ENCODE peak calls at places on chromosome 16, in four cellular contexts. X is iris pigment epithelial cell; L is RWPE1; H is activated naive CD8-positive, alpha-beta T cell treated with anti-CD3 and anti-CD28 coated beads, Interleukin-2, amount 50 U/mL, for 24 hours. V is an unnamed sample.

GRCh38 chr16:61993076-61993475 is 43.2 kb downstream of the CDH8 start:
- DNase-seq in X (no peak), L (no peak), H (no peak), V (no peak)

GRCh38 chr16:22843122-22843521 is 29.2 kb downstream of the HS3ST2 start:
- DNase-seq in X (no peak), L (no peak), H (no peak), V (no peak)

GRCh38 chr16:15440852-15441251 is 6.5 kb downstream of the BMERB1 start:
- DNase-seq in X (peak; percentile 91), L (no peak), H (no peak), V (no peak)

GRCh38 chr16:69851491-69852240 is 89.5 kb downstream of the WWP2 start:
- DNase-seq in X (peak; percentile 14), L (no peak), H (no peak), V (no peak)

GRCh38 chr16:86697715-86698114 is 119.4 kb downstream of the FOXL1 start:
- DNase-seq in X (peak; percentile 56), L (no peak), H (no peak), V (no peak)

GRCh38 chr16:79156761-79157160 is 443.8 kb downstream of the MAF start:
- DNase-seq in X (no peak), L (no peak), H (no peak), V (no peak)

GRCh38 chr16:70267516-70267915 is 15.8 kb upstream of the EXOSC6 start:
- DNase-seq in X (peak; percentile 61), L (no peak), H (no peak), V (peak; percentile 40)

GRCh38 chr16:11032922-11033291 is 88.5 kb downstream of the CLEC16A start:
- DNase-seq in X (peak; percentile 71), L (no peak), H (no peak), V (no peak)

GRCh38 chr16:86580063-86580797 is 1.9 kb downstream of the FOXL1 start:
- DNase-seq in X (no peak), L (no peak), H (no peak), V (no peak)

GRCh38 chr16:7025616-7026190 is 306.9 kb upstream of the RBFOX1 start:
- DNase-seq in X (peak; percentile 18), L (peak; percentile 6), H (peak; percentile 51), V (peak; percentile 44)

GRCh38 chr16:59854846-59855439 is 1120.8 kb upstream of the GOT2 start:
- DNase-seq in X (no peak), L (no peak), H (no peak), V (no peak)

GRCh38 chr16:55452996-55453395 is 26.0 kb upstream of the MMP2 start:
- DNase-seq in X (no peak), L (no peak), H (no peak), V (no peak)

GRCh38 chr16:89322381-89323119 is 105.0 kb downstream of the ZNF778 start:
- DNase-seq in X (peak; percentile 93), L (no peak), H (no peak), V (no peak)

GRCh38 chr16:2799205-2799851 is 1.1 kb downstream of the PRSS41 start:
- DNase-seq in X (no peak), L (no peak), H (no peak), V (no peak)

GRCh38 chr16:77723108-77723514 is 797 bp downstream of the NUDT7 start:
- DNase-seq in X (peak; percentile 54), L (no peak), H (no peak), V (peak; percentile 24)

GRCh38 chr16:54033747-54034146 is 252.8 kb downstream of the IRX3 start:
- DNase-seq in X (no peak), L (no peak), H (no peak), V (no peak)

GRCh38 chr16:72894291-72895151 is 153.4 kb downstream of the ZFHX3 start:
- DNase-seq in X (no peak), L (no peak), H (no peak), V (no peak)

GRCh38 chr16:1768767-1769401 is 2.5 kb downstream of the NME3 start:
- DNase-seq in X (no peak), L (no peak), H (no peak), V (no peak)

GRCh38 chr16:65481956-65482355 is 360.1 kb upstream of the CDH11 start:
- DNase-seq in X (no peak), L (peak; percentile 37), H (no peak), V (no peak)

GRCh38 chr16:906296-906695 is 64.5 kb downstream of the LMF1 start:
- DNase-seq in X (no peak), L (no peak), H (no peak), V (no peak)

GRCh38 chr16:73956592-73957495 is 339.8 kb upstream of the PSMD7 start:
- DNase-seq in X (peak; percentile 64), L (peak; percentile 60), H (peak; percentile 32), V (peak; percentile 40)

GRCh38 chr16:27225536-27226360 is 22.4 kb downstream of the KDM8 start:
- DNase-seq in X (no peak), L (no peak), H (no peak), V (no peak)

GRCh38 chr16:50309156-50309526 is 42.8 kb downstream of the ADCY7 start:
- DNase-seq in X (no peak), L (no peak), H (no peak), V (peak; percentile 5)

GRCh38 chr16:72921620-72922019 is 126.3 kb downstream of the ZFHX3 start:
- DNase-seq in X (peak; percentile 64), L (no peak), H (no peak), V (no peak)

GRCh38 chr16:22092143-22092933 is at the start of gene VWA3A:
- DNase-seq in X (peak; percentile 46), L (no peak), H (no peak), V (no peak)

GRCh38 chr16:87101903-87102302 is 215.3 kb downstream of the C16orf95 start:
- DNase-seq in X (peak; percentile 49), L (no peak), H (no peak), V (no peak)

GRCh38 chr16:8866118-8866883 is 2.5 kb downstream of the CARHSP1 start:
- DNase-seq in X (no peak), L (no peak), H (no peak), V (no peak)

GRCh38 chr16:58433569-58433951 is 41.3 kb downstream of the GINS3 start:
- DNase-seq in X (no peak), L (no peak), H (no peak), V (no peak)

GRCh38 chr16:85968041-85968920 is 69.3 kb downstream of the IRF8 start:
- DNase-seq in X (peak; percentile 12), L (no peak), H (no peak), V (no peak)

GRCh38 chr16:19645557-19645981 is 72.5 kb downstream of the KNOP1 start:
- DNase-seq in X (peak; percentile 50), L (no peak), H (no peak), V (no peak)

GRCh38 chr16:67163164-67163902 is 1.2 kb upstream of the HSF4 start:
- DNase-seq in X (peak; percentile 70), L (no peak), H (no peak), V (peak; percentile 61)

GRCh38 chr16:2816751-2817495 is at the start of gene PRSS21:
- DNase-seq in X (no peak), L (peak; percentile 25), H (peak; percentile 27), V (peak; percentile 40)

GRCh38 chr16:2508722-2509400 is 4.9 kb upstream of the ATP6V0C start:
- DNase-seq in X (no peak), L (no peak), H (no peak), V (no peak)

GRCh38 chr16:78127130-78127529 is 27.7 kb downstream of the WWOX start:
- DNase-seq in X (peak; percentile 20), L (no peak), H (no peak), V (no peak)

GRCh38 chr16:19238386-19238785 is 47.1 kb upstream of the CLEC19A start:
- DNase-seq in X (no peak), L (no peak), H (no peak), V (no peak)

GRCh38 chr16:4244254-4244812 is 2.5 kb upstream of the SRL start:
- DNase-seq in X (peak; percentile 66), L (no peak), H (no peak), V (no peak)

GRCh38 chr16:21253470-21253869 is 20.0 kb downstream of the ANKS4B start:
- DNase-seq in X (no peak), L (no peak), H (no peak), V (no peak)

GRCh38 chr16:30921748-30922419 is 1.5 kb upstream of the FBXL19 start:
- DNase-seq in X (peak; percentile 92), L (peak; percentile 81), H (peak; percentile 90), V (peak; percentile 92)